ENCODE peak calls at places on chromosomes 12 and 14, in seven cellular contexts. X is tibial artery; G is transverse colon; M is psoas muscle; V is CD8-positive, alpha-beta memory T cell; N is body of pancreas; F is MG63. P is an unnamed sample.

GRCh38 chr12:7054925-7055324 is 5.6 kb upstream of the C1S start:
- DNase-seq in X (no peak), G (no peak), M (no peak), V (no peak), N (no peak), F (no peak), P (no peak)

GRCh38 chr12:92929957-92930356 is 862 bp upstream of the EEA1 start:
- DNase-seq in X (no peak), G (no peak), M (no peak), V (no peak), N (no peak), F (no peak), P (no peak)

GRCh38 chr14:64303471-64303917 is 9.3 kb upstream of the ESR2 start:
- DNase-seq in X (no peak), G (no peak), M (no peak), V (peak; percentile 31), N (no peak), F (no peak), P (peak; percentile 50)

GRCh38 chr14:21104448-21105060 is 3.7 kb downstream of the TMEM253 start:
- DNase-seq in X (peak; percentile 79), G (peak; percentile 87), M (peak; percentile 77), V (peak; percentile 68), N (peak; percentile 78), F (peak; percentile 60), P (peak; percentile 63)

GRCh38 chr12:96132819-96133218 is 61.4 kb upstream of the ELK3 start:
- DNase-seq in X (no peak), G (peak; percentile 23), M (no peak), V (peak; percentile 10), N (no peak), F (no peak), P (no peak)

GRCh38 chr12:90235642-90236041 is 527.0 kb upstream of the ATP2B1 start:
- DNase-seq in X (no peak), G (no peak), M (no peak), V (no peak), N (no peak), F (no peak), P (peak; percentile 11)

GRCh38 chr14:71397371-71397770 is 490.1 kb downstream of the PCNX1 start:
- DNase-seq in X (no peak), G (no peak), M (no peak), V (no peak), N (no peak), F (no peak), P (no peak)

GRCh38 chr12:9253464-9253863 is 45.3 kb upstream of the PZP start:
- DNase-seq in X (no peak), G (no peak), M (no peak), V (no peak), N (no peak), F (no peak), P (no peak)

GRCh38 chr14:21748869-21749303 is 75.3 kb upstream of the OR4E1 start:
- DNase-seq in X (no peak), G (peak; percentile 40), M (no peak), V (peak; percentile 52), N (peak; percentile 30), F (peak; percentile 4), P (no peak)

GRCh38 chr12:6960291-6961277 is 9.4 kb downstream of the PTPN6 start:
- DNase-seq in X (no peak), G (peak; percentile 58), M (peak; percentile 14), V (peak; percentile 53), N (no peak), F (no peak), P (peak; percentile 16)

GRCh38 chr12:51773145-51773869 is 75.2 kb downstream of the FIGNL2 start:
- DNase-seq in X (no peak), G (no peak), M (no peak), V (no peak), N (no peak), F (no peak), P (peak; percentile 64)

GRCh38 chr14:100078216-100078780 is 13.1 kb downstream of the EVL start:
- DNase-seq in X (no peak), G (no peak), M (no peak), V (no peak), N (no peak), F (no peak), P (no peak)

GRCh38 chr12:19572920-19573558 is 133.7 kb downstream of the AEBP2 start:
- DNase-seq in X (no peak), G (peak; percentile 13), M (no peak), V (peak; percentile 14), N (no peak), F (peak; percentile 15), P (peak; percentile 47)

GRCh38 chr12:21642707-21643389 is 14.8 kb downstream of the LDHB start:
- DNase-seq in X (no peak), G (no peak), M (no peak), V (no peak), N (no peak), F (no peak), P (no peak)

GRCh38 chr14:54342806-54343205 is 54.0 kb upstream of the CDKN3 start:
- DNase-seq in X (no peak), G (no peak), M (no peak), V (no peak), N (no peak), F (no peak), P (peak; percentile 34)

GRCh38 chr12:131897276-131897675 is 2.9 kb downstream of the ULK1 start:
- DNase-seq in X (no peak), G (no peak), M (no peak), V (no peak), N (peak; percentile 35), F (no peak), P (no peak)

GRCh38 chr14:101357559-101358319 is 203.6 kb upstream of the DIO3 start:
- DNase-seq in X (no peak), G (no peak), M (no peak), V (no peak), N (no peak), F (no peak), P (no peak)

GRCh38 chr14:40188006-40188405 is 755.8 kb upstream of the FBXO33 start:
- DNase-seq in X (no peak), G (no peak), M (no peak), V (no peak), N (no peak), F (peak; percentile 59), P (peak; percentile 47)

GRCh38 chr14:54942913-54943312 is 40.3 kb upstream of the GCH1 start:
- DNase-seq in X (no peak), G (no peak), M (no peak), V (no peak), N (no peak), F (no peak), P (no peak)

GRCh38 chr14:102759416-102759815 is 17.8 kb upstream of the TRAF3 start:
- DNase-seq in X (no peak), G (no peak), M (no peak), V (no peak), N (no peak), F (no peak), P (no peak)

GRCh38 chr12:132253698-132254480 is 75.5 kb downstream of the GALNT9 start:
- DNase-seq in X (no peak), G (no peak), M (peak; percentile 2), V (no peak), N (no peak), F (no peak), P (no peak)

GRCh38 chr12:113802966-113803828 is 162.9 kb downstream of the RBM19 start:
- DNase-seq in X (no peak), G (no peak), M (no peak), V (no peak), N (no peak), F (no peak), P (no peak)

GRCh38 chr12:58293308-58293983 is 352.1 kb downstream of the ATP23 start:
- DNase-seq in X (no peak), G (no peak), M (no peak), V (no peak), N (no peak), F (no peak), P (no peak)

GRCh38 chr12:124823272-124823970 is 40.2 kb downstream of the SCARB1 start:
- DNase-seq in X (no peak), G (no peak), M (no peak), V (no peak), N (no peak), F (no peak), P (peak; percentile 56)
- H3K36me3 ChIP-seq in X (no peaks in the 10 kb centered on the region), G (no peaks in the 10 kb centered on the region), M (no peaks in the 10 kb centered on the region), V (no peaks in the 10 kb centered on the region), N (no peaks in the 10 kb centered on the region), F (no peaks in the 10 kb centered on the region), P (no peaks in the 10 kb centered on the region)

DNA sequence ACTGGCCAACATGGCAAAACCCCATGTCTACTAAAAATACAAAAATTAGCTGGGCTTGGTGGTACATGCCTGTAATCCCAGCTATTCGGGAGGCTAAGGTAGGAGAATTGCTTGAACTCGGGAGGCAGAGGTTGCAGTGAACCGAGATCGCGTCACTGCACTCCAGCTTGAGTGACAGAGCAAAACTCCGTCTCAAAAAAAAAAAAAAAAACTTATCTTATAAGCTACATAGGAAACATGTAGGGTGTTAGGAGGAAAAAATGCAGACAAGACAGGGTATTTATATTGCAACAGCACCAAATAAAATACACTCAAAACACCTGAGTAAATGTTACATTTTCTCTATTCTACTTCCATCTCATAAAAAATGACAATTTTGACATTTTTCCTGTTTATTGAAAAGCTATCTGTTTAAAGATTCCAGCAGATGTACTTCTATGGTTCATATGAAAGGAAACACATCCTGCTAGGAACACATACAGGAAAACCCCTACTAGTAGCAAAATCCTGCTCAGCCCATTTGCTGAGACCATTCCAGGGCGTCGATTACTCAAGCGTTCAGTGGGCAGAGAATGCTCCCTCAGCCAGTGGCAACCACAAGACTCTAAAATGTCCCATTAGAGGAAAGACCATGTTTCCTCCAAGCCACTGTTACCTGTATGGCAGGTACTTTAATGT is 19.7 kb downstream of the CORO1C start:
- DNase-seq in X (no peak), G (no peak), M (no peak), V (no peak), N (no peak), F (no peak), P (no peak)
- H3K36me3 ChIP-seq in X (no peaks in the 10 kb centered on the region), G (no peaks in the 10 kb centered on the region), M (no peaks in the 10 kb centered on the region), V (no peaks in the 10 kb centered on the region), N (no peaks in the 10 kb centered on the region), F (peaks cover 70% of the 10 kb centered on the region), P (peaks cover 12% of the 10 kb centered on the region)

GRCh38 chr12:50745861-50746260 is 18.0 kb upstream of the ATF1 start:
- DNase-seq in X (no peak), G (no peak), M (no peak), V (no peak), N (no peak), F (no peak), P (no peak)
- H3K36me3 ChIP-seq in X (peaks cover 69% of the 10 kb centered on the region), G (peaks cover 44% of the 10 kb centered on the region), M (peaks cover 84% of the 10 kb centered on the region), V (peaks cover 14% of the 10 kb centered on the region), N (no peaks in the 10 kb centered on the region), F (peaks cover 8% of the 10 kb centered on the region), P (peaks cover 51% of the 10 kb centered on the region)

DNA sequence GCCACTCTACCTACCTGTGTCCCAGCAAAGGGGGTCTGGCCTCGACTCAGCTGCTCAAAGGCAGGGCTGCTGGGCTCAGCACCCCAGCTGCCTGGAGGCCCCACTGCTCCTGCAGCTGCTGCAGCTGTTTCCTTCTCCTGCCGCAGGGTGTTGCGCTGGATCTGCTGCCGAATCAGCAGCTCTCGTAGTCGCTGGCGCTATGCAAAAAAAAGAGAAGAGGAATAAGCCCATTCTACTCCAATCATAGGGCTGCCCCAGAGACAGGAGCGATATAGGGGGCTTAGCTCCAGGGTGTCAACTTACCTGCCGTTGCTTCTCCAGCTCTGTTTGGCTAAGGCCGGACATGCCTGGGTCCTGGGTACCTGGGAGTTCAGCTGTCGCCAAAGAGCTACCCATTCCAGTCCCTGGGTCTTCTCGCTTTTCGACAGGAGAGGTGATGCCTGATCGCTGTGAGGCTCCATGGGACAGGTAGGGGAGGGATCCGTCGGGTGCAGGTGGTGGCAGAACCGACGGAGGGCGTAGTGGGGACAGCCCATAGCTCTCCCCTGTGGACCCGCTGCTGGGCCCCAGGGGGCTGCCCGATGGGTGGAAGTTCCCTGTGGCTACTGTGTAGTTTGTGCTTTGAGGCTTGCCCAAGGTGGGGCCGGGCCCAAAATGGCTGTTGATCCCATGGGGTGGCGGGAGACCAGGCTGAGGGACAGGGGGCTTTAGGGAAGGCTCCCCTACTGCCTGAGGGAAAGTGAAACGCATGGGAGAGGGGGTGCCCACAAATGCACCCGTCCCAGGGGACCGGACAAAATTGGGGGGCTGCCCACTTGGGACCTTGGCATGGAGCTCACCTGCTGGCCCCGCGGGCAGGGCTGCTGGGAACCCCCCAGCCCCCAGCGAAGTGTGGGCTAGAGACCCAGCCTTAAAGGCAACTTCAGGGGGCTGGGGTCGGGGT is 20.9 kb downstream of the KMT2D start:
- DNase-seq in X (no peak), G (no peak), M (no peak), V (no peak), N (no peak), F (no peak), P (no peak)
- H3K36me3 ChIP-seq in X (peaks cover 94% of the 10 kb centered on the region), G (peaks cover 81% of the 10 kb centered on the region), M (peaks cover 98% of the 10 kb centered on the region), V (peaks cover 62% of the 10 kb centered on the region), N (peaks cover 37% of the 10 kb centered on the region), F (peaks cover 87% of the 10 kb centered on the region), P (peaks cover 53% of the 10 kb centered on the region)

P was measured in astrocyte.